ENCODE peak calls at places on chromosome X, in seven cellular contexts. One of them, this sample, is unnamed.

GRCh38 chrX:134761788-134762187 is 103.5 kb upstream of the PLAC1 start:
- DNase-seq in colonic mucosa: no peak
- DNase-seq in HuH-7: no peak
- DNase-seq in bronchial epithelial cell: no peak
- DNase-seq in tibial nerve: no peak
- DNase-seq in EL: peak
- DNase-seq in activated T-cell treated with anti-CD3 and anti-CD28 coated beads for 48 hours: no peak
- DNase-seq in this sample: no peak

GRCh38 chrX:69424161-69424560 is 80.0 kb upstream of the NALF2 start:
- DNase-seq in colonic mucosa: no peak
- DNase-seq in HuH-7: no peak
- DNase-seq in bronchial epithelial cell: peak
- DNase-seq in tibial nerve: no peak
- DNase-seq in EL: peak
- DNase-seq in activated T-cell treated with anti-CD3 and anti-CD28 coated beads for 48 hours: no peak
- DNase-seq in this sample: no peak

GRCh38 chrX:33198561-33199279 is 12.6 kb downstream of the DMD start:
- DNase-seq in colonic mucosa: no peak
- DNase-seq in HuH-7: no peak
- DNase-seq in bronchial epithelial cell: no peak
- DNase-seq in tibial nerve: no peak
- DNase-seq in EL: no peak
- DNase-seq in activated T-cell treated with anti-CD3 and anti-CD28 coated beads for 48 hours: no peak
- DNase-seq in this sample: no peak

GRCh38 chrX:103628386-103629290 is at the start of gene TCEAL1:
- DNase-seq in colonic mucosa: peak
- DNase-seq in HuH-7: peak
- DNase-seq in bronchial epithelial cell: no peak
- DNase-seq in tibial nerve: peak
- DNase-seq in EL: peak
- DNase-seq in activated T-cell treated with anti-CD3 and anti-CD28 coated beads for 48 hours: no peak
- DNase-seq in this sample: peak

GRCh38 chrX:21166302-21166982 is 207.8 kb upstream of the CNKSR2 start:
- DNase-seq in colonic mucosa: no peak
- DNase-seq in HuH-7: no peak
- DNase-seq in bronchial epithelial cell: peak
- DNase-seq in tibial nerve: no peak
- DNase-seq in EL: peak
- DNase-seq in activated T-cell treated with anti-CD3 and anti-CD28 coated beads for 48 hours: no peak
- DNase-seq in this sample: no peak

GRCh38 chrX:134981910-134982309 is 8.9 kb upstream of the SMIM10 start:
- DNase-seq in colonic mucosa: no peak
- DNase-seq in HuH-7: no peak
- DNase-seq in bronchial epithelial cell: no peak
- DNase-seq in tibial nerve: no peak
- DNase-seq in EL: no peak
- DNase-seq in activated T-cell treated with anti-CD3 and anti-CD28 coated beads for 48 hours: no peak
- DNase-seq in this sample: no peak

GRCh38 chrX:74133156-74133796 is 170.7 kb upstream of the ZCCHC13 start:
- DNase-seq in colonic mucosa: peak
- DNase-seq in HuH-7: peak
- DNase-seq in bronchial epithelial cell: peak
- DNase-seq in tibial nerve: peak
- DNase-seq in EL: peak
- DNase-seq in activated T-cell treated with anti-CD3 and anti-CD28 coated beads for 48 hours: no peak
- DNase-seq in this sample: peak

GRCh38 chrX:40207626-40208025 is 109.9 kb upstream of the BCOR start:
- DNase-seq in colonic mucosa: no peak
- DNase-seq in HuH-7: no peak
- DNase-seq in bronchial epithelial cell: peak
- DNase-seq in tibial nerve: no peak
- DNase-seq in EL: peak
- DNase-seq in activated T-cell treated with anti-CD3 and anti-CD28 coated beads for 48 hours: peak
- DNase-seq in this sample: peak

GRCh38 chrX:136162827-136163427 is 15.6 kb downstream of the FHL1 start:
- DNase-seq in colonic mucosa: peak
- DNase-seq in HuH-7: peak
- DNase-seq in bronchial epithelial cell: peak
- DNase-seq in tibial nerve: no peak
- DNase-seq in EL: peak
- DNase-seq in activated T-cell treated with anti-CD3 and anti-CD28 coated beads for 48 hours: peak
- DNase-seq in this sample: peak

GRCh38 chrX:66731398-66731797 is 92.5 kb upstream of the EDA2R start:
- DNase-seq in colonic mucosa: no peak
- DNase-seq in HuH-7: no peak
- DNase-seq in bronchial epithelial cell: peak
- DNase-seq in tibial nerve: no peak
- DNase-seq in EL: peak
- DNase-seq in activated T-cell treated with anti-CD3 and anti-CD28 coated beads for 48 hours: no peak
- DNase-seq in this sample: no peak

GRCh38 chrX:20306668-20307067 is 40.0 kb upstream of the RPS6KA3 start:
- DNase-seq in colonic mucosa: no peak
- DNase-seq in HuH-7: no peak
- DNase-seq in bronchial epithelial cell: no peak
- DNase-seq in tibial nerve: no peak
- DNase-seq in EL: no peak
- DNase-seq in activated T-cell treated with anti-CD3 and anti-CD28 coated beads for 48 hours: no peak
- DNase-seq in this sample: no peak

GRCh38 chrX:39162322-39162721 is 361.1 kb downstream of the MID1IP1 start:
- DNase-seq in colonic mucosa: peak
- DNase-seq in HuH-7: no peak
- DNase-seq in bronchial epithelial cell: no peak
- DNase-seq in tibial nerve: no peak
- DNase-seq in EL: no peak
- DNase-seq in activated T-cell treated with anti-CD3 and anti-CD28 coated beads for 48 hours: peak
- DNase-seq in this sample: peak

GRCh38 chrX:41827886-41828285 is 95.5 kb downstream of the CASK start:
- DNase-seq in colonic mucosa: no peak
- DNase-seq in HuH-7: no peak
- DNase-seq in bronchial epithelial cell: no peak
- DNase-seq in tibial nerve: no peak
- DNase-seq in EL: peak
- DNase-seq in activated T-cell treated with anti-CD3 and anti-CD28 coated beads for 48 hours: no peak
- DNase-seq in this sample: no peak

GRCh38 chrX:48794993-48795501 is 6.8 kb upstream of the HDAC6 start:
- DNase-seq in colonic mucosa: no peak
- DNase-seq in HuH-7: no peak
- DNase-seq in bronchial epithelial cell: peak
- DNase-seq in tibial nerve: no peak
- DNase-seq in EL: peak
- DNase-seq in activated T-cell treated with anti-CD3 and anti-CD28 coated beads for 48 hours: no peak
- DNase-seq in this sample: no peak

GRCh38 chrX:39506131-39506530 is 591.6 kb downstream of the BCOR start:
- DNase-seq in colonic mucosa: no peak
- DNase-seq in HuH-7: no peak
- DNase-seq in bronchial epithelial cell: no peak
- DNase-seq in tibial nerve: no peak
- DNase-seq in EL: no peak
- DNase-seq in activated T-cell treated with anti-CD3 and anti-CD28 coated beads for 48 hours: no peak
- DNase-seq in this sample: no peak

GRCh38 chrX:70089575-70090297 is 27.5 kb downstream of the OTUD6A start:
- DNase-seq in colonic mucosa: no peak
- DNase-seq in HuH-7: no peak
- DNase-seq in bronchial epithelial cell: peak
- DNase-seq in tibial nerve: no peak
- DNase-seq in EL: peak
- DNase-seq in activated T-cell treated with anti-CD3 and anti-CD28 coated beads for 48 hours: no peak
- DNase-seq in this sample: no peak

GRCh38 chrX:154502098-154502497 is 11.7 kb upstream of the SLC10A3 start:
- DNase-seq in colonic mucosa: no peak
- DNase-seq in HuH-7: no peak
- DNase-seq in bronchial epithelial cell: no peak
- DNase-seq in tibial nerve: no peak
- DNase-seq in EL: no peak
- DNase-seq in activated T-cell treated with anti-CD3 and anti-CD28 coated beads for 48 hours: no peak
- DNase-seq in this sample: no peak

GRCh38 chrX:24377911-24378468 is 17.6 kb downstream of the SUPT20HL1 start:
- DNase-seq in colonic mucosa: no peak
- DNase-seq in HuH-7: no peak
- DNase-seq in bronchial epithelial cell: no peak
- DNase-seq in tibial nerve: no peak
- DNase-seq in EL: no peak
- DNase-seq in activated T-cell treated with anti-CD3 and anti-CD28 coated beads for 48 hours: no peak
- DNase-seq in this sample: no peak

GRCh38 chrX:136598631-136599030 is 49.3 kb upstream of the CD40LG start:
- DNase-seq in colonic mucosa: no peak
- DNase-seq in HuH-7: no peak
- DNase-seq in bronchial epithelial cell: no peak
- DNase-seq in tibial nerve: no peak
- DNase-seq in EL: no peak
- DNase-seq in activated T-cell treated with anti-CD3 and anti-CD28 coated beads for 48 hours: no peak
- DNase-seq in this sample: peak

GRCh38 chrX:70166601-70167590 is 10.4 kb upstream of the DGAT2L6 start:
- DNase-seq in colonic mucosa: no peak
- DNase-seq in HuH-7: no peak
- DNase-seq in bronchial epithelial cell: peak
- DNase-seq in tibial nerve: no peak
- DNase-seq in EL: peak
- DNase-seq in activated T-cell treated with anti-CD3 and anti-CD28 coated beads for 48 hours: no peak
- DNase-seq in this sample: no peak

GRCh38 chrX:17405225-17405969 is 30.4 kb downstream of the NHS start:
- DNase-seq in colonic mucosa: no peak
- DNase-seq in HuH-7: no peak
- DNase-seq in bronchial epithelial cell: peak
- DNase-seq in tibial nerve: no peak
- DNase-seq in EL: peak
- DNase-seq in activated T-cell treated with anti-CD3 and anti-CD28 coated beads for 48 hours: no peak
- DNase-seq in this sample: no peak

GRCh38 chrX:24498181-24498580 is 33.1 kb downstream of the PDK3 start:
- DNase-seq in colonic mucosa: no peak
- DNase-seq in HuH-7: no peak
- DNase-seq in bronchial epithelial cell: no peak
- DNase-seq in tibial nerve: peak
- DNase-seq in EL: no peak
- DNase-seq in activated T-cell treated with anti-CD3 and anti-CD28 coated beads for 48 hours: no peak
- DNase-seq in this sample: no peak

GRCh38 chrX:140733766-140734342 is 24.3 kb downstream of the LINC00632 start:
- DNase-seq in colonic mucosa: no peak
- DNase-seq in HuH-7: peak
- DNase-seq in bronchial epithelial cell: peak
- DNase-seq in tibial nerve: no peak
- DNase-seq in EL: peak
- DNase-seq in activated T-cell treated with anti-CD3 and anti-CD28 coated beads for 48 hours: no peak
- DNase-seq in this sample: no peak

GRCh38 chrX:33190016-33190415 is 21.3 kb downstream of the DMD start:
- DNase-seq in colonic mucosa: no peak
- DNase-seq in HuH-7: no peak
- DNase-seq in bronchial epithelial cell: no peak
- DNase-seq in tibial nerve: no peak
- DNase-seq in EL: no peak
- DNase-seq in activated T-cell treated with anti-CD3 and anti-CD28 coated beads for 48 hours: no peak
- DNase-seq in this sample: no peak

This sample was measured in stimulated activated naive CD8-positive, alpha-beta T cell treated with anti-CD3 and anti-CD28 coated beads, Interleukin-15, amount 100 ng/mL, for 72 hours.